ENCODE peak calls at places on chromosome 13, in six cellular contexts. I, F, D, T, S and W are unnamed samples.

GRCh38 chr13:95713651-95714050 is 36.7 kb downstream of the DNAJC3 start:
- DNase-seq in D (no peak), T (no peak), S (no peak), I (no peak), F (no peak), W (no peak)

GRCh38 chr13:26022538-26023292 is 29.1 kb downstream of the SHISA2 start:
- DNase-seq in S (no peak), T (no peak), D (peak; percentile 5), I (peak; percentile 71), F (no peak), W (peak; percentile 84)

GRCh38 chr13:72489751-72490150 is 237.7 kb downstream of the MZT1 start:
- DNase-seq in D (no peak), I (no peak), S (no peak), F (no peak), T (no peak), W (peak; percentile 82)

GRCh38 chr13:87444135-87444534 is 227.0 kb upstream of the SLITRK5 start:
- DNase-seq in F (no peak), D (no peak), I (no peak), S (no peak), T (no peak), W (no peak)

GRCh38 chr13:75445717-75446529 is 36.0 kb downstream of the TBC1D4 start:
- DNase-seq in F (no peak), I (no peak), S (no peak), D (no peak), T (no peak), W (no peak)

GRCh38 chr13:46012404-46012803 is 40.1 kb downstream of the ZC3H13 start:
- DNase-seq in I (no peak), T (no peak), F (no peak), S (no peak), D (no peak), W (no peak)

GRCh38 chr13:104841110-104841509 is 1694.4 kb downstream of the EFNB2 start:
- DNase-seq in S (no peak), T (no peak), F (no peak), D (no peak), I (no peak), W (no peak)

GRCh38 chr13:59823495-59823894 is 340.2 kb downstream of the DIAPH3 start:
- DNase-seq in F (no peak), T (no peak), I (no peak), S (no peak), D (no peak), W (no peak)

GRCh38 chr13:95536629-95537241 is 15.8 kb upstream of the CLDN10 start:
- DNase-seq in S (no peak), D (no peak), I (no peak), T (no peak), F (no peak), W (no peak)

GRCh38 chr13:98394820-98395510 is 181.9 kb downstream of the STK24 start:
- DNase-seq in I (no peak), S (no peak), D (no peak), F (no peak), T (no peak), W (no peak)

GRCh38 chr13:52652980-52653303 is 306 bp downstream of the SUGT1 start:
- DNase-seq in T (no peak), S (no peak), F (no peak), I (no peak), D (no peak), W (no peak)

GRCh38 chr13:18212873-18213272 is 968.8 kb downstream of the TUBA3C start:
- DNase-seq in F (no peak), T (no peak), S (peak; percentile 32), I (no peak), D (no peak), W (no peak)

GRCh38 chr13:39496487-39496998 is 106.5 kb downstream of the LHFPL6 start:
- DNase-seq in T (no peak), I (no peak), F (no peak), D (no peak), S (no peak), W (no peak)

GRCh38 chr13:20090349-20090748 is 70.5 kb downstream of the GJA3 start:
- DNase-seq in T (no peak), I (no peak), F (no peak), S (no peak), D (no peak), W (no peak)

GRCh38 chr13:50589139-50589538 is 254.4 kb downstream of the DLEU7 start:
- DNase-seq in F (no peak), T (no peak), S (no peak), D (no peak), I (no peak), W (no peak)

GRCh38 chr13:20997301-20998061 is 63.9 kb downstream of the LATS2 start:
- DNase-seq in S (no peak), I (peak; percentile 34), T (no peak), F (no peak), D (no peak), W (no peak)

GRCh38 chr13:94233401-94233800 is 246.1 kb downstream of the DCT start:
- DNase-seq in D (peak; percentile 16), I (peak; percentile 11), T (no peak), F (no peak), S (no peak), W (no peak)

GRCh38 chr13:23383151-23383550 is 50.4 kb downstream of the SACS start:
- DNase-seq in T (no peak), D (no peak), I (no peak), F (no peak), S (no peak), W (no peak)

GRCh38 chr13:106858910-106859309 is 291.0 kb upstream of the ARGLU1 start:
- DNase-seq in F (no peak), T (no peak), I (no peak), S (no peak), D (no peak), W (no peak)

GRCh38 chr13:95676100-95676774 is 702 bp upstream of the DNAJC3 start:
- DNase-seq in T (no peak), D (no peak), I (no peak), S (no peak), F (no peak), W (no peak)

GRCh38 chr13:29362849-29363604 is 232.5 kb downstream of the SLC7A1 start:
- DNase-seq in S (peak; percentile 51), I (peak; percentile 15), F (no peak), D (peak; percentile 24), T (peak; percentile 38), W (peak; percentile 67)

GRCh38 chr13:45331981-45332830 is 8.8 kb downstream of the TPT1 start:
- DNase-seq in I (no peak), D (no peak), T (no peak), F (no peak), S (no peak), W (no peak)